ENCODE peak calls at places on chromosomes 4 and X, in ten cellular contexts. F, N, U, B, M, X, I, L, H and V are unnamed samples.

GRCh38 chr4:134282680-134283079 is 81.1 kb upstream of the PABPC4L start:
- DNase-seq in F (no peak), N (no peak), U (no peak), B (no peak), M (no peak), X (no peak), I (no peak), L (no peak), H (no peak), V (no peak)

GRCh38 chr4:1531683-1532548 is 125.7 kb upstream of the NKX1-1 start:
- DNase-seq in F (no peak), N (no peak), U (no peak), B (no peak), M (no peak), X (no peak), I (no peak), L (no peak), H (no peak), V (peak; percentile 17)

GRCh38 chr4:128379860-128380259 is 92.2 kb upstream of the PGRMC2 start:
- DNase-seq in F (no peak), N (no peak), U (no peak), B (peak; percentile 93), M (peak; percentile 89), X (no peak), I (peak; percentile 4), L (peak; percentile 55), H (peak; percentile 46), V (peak; percentile 20)

GRCh38 chr4:174713821-174714220 is 115.2 kb downstream of the GLRA3 start:
- DNase-seq in F (no peak), N (no peak), U (no peak), B (no peak), M (no peak), X (no peak), I (no peak), L (no peak), H (no peak), V (no peak)

GRCh38 chrX:39582091-39582490 is 515.7 kb downstream of the BCOR start:
- DNase-seq in F (no peak), N (peak; percentile 51), U (no peak), B (no peak), M (no peak), X (no peak), I (no peak), L (peak; percentile 1), H (no peak), V (no peak)

GRCh38 chr4:173468314-173468713 is 61.7 kb downstream of the HAND2 start:
- DNase-seq in F (no peak), N (no peak), U (no peak), B (no peak), M (no peak), X (no peak), I (no peak), L (no peak), H (no peak), V (no peak)

GRCh38 chrX:153851981-153852380 is 21.6 kb upstream of the PDZD4 start:
- DNase-seq in F (no peak), N (no peak), U (no peak), B (no peak), M (no peak), X (no peak), I (no peak), L (no peak), H (no peak), V (no peak)

GRCh38 chr4:155442267-155443105 is 65.7 kb upstream of the MAP9 start:
- DNase-seq in F (peak; percentile 13), N (peak; percentile 79), U (peak; percentile 76), B (peak; percentile 94), M (peak; percentile 94), X (peak; percentile 87), I (peak; percentile 74), L (peak; percentile 82), H (peak; percentile 46), V (peak; percentile 87)

GRCh38 chr4:118680808-118681207 is 4.4 kb upstream of the METTL14 start:
- DNase-seq in F (no peak), N (no peak), U (no peak), B (peak; percentile 51), M (no peak), X (no peak), I (no peak), L (no peak), H (no peak), V (no peak)

GRCh38 chr4:41865981-41866798 is 69.0 kb upstream of the TMEM33 start:
- DNase-seq in F (no peak), N (no peak), U (no peak), B (no peak), M (no peak), X (no peak), I (peak; percentile 1), L (no peak), H (peak; percentile 49), V (no peak)

GRCh38 chr4:1238676-1239000 is 10.3 kb downstream of the CTBP1 start:
- DNase-seq in F (no peak), N (no peak), U (no peak), B (no peak), M (no peak), X (no peak), I (no peak), L (no peak), H (peak; percentile 57), V (no peak)

GRCh38 chr4:15344041-15344440 is 83.8 kb upstream of the C1QTNF7 start:
- DNase-seq in F (no peak), N (peak; percentile 83), U (no peak), B (no peak), M (no peak), X (no peak), I (no peak), L (peak; percentile 61), H (no peak), V (no peak)

GRCh38 chrX:11725631-11726442 is 32.2 kb upstream of the MSL3 start:
- DNase-seq in F (no peak), N (no peak), U (no peak), B (no peak), M (no peak), X (no peak), I (no peak), L (no peak), H (no peak), V (no peak)

GRCh38 chr4:95510145-95510544 is 38.6 kb downstream of the UNC5C start:
- DNase-seq in F (no peak), N (peak; percentile 14), U (peak; percentile 41), B (peak; percentile 53), M (no peak), X (no peak), I (no peak), L (peak; percentile 72), H (no peak), V (no peak)

GRCh38 chr4:86965019-86965976 is 30.5 kb downstream of the AFF1 start:
- DNase-seq in F (no peak), N (no peak), U (no peak), B (no peak), M (no peak), X (no peak), I (no peak), L (no peak), H (peak; percentile 46), V (no peak)

GRCh38 chr4:123478859-123479345 is 82.3 kb downstream of the SPRY1 start:
- DNase-seq in F (no peak), N (no peak), U (no peak), B (no peak), M (no peak), X (no peak), I (no peak), L (peak; percentile 26), H (no peak), V (no peak)

GRCh38 chr4:76292730-76293129 is 13.8 kb upstream of the STBD1 start:
- DNase-seq in F (no peak), N (no peak), U (no peak), B (no peak), M (no peak), X (no peak), I (no peak), L (no peak), H (no peak), V (no peak)